ENCODE peak calls at places on chromosomes 16 and 17, in eight cellular contexts. One of them, this sample, is unnamed.

GRCh38 chr17:57551321-57552079 is 193.6 kb downstream of the CCDC182 start:
- DNase-seq in IMR-90: no peak
- DNase-seq in DND-41: peak; percentile 98
- DNase-seq in kidney: peak; percentile 81
- DNase-seq in neural progenitor cell: no peak
- DNase-seq in mammary epithelial cell: no peak
- DNase-seq in adipocyte: no peak
- DNase-seq in GM23248: no peak
- DNase-seq in this sample: no peak

GRCh38 chr16:46883353-46883689 is 841 bp upstream of the GPT2 start:
- DNase-seq in IMR-90: no peak
- DNase-seq in GM23248: no peak
- DNase-seq in kidney: no peak
- DNase-seq in DND-41: no peak
- DNase-seq in mammary epithelial cell: no peak
- DNase-seq in adipocyte: peak; percentile 24
- DNase-seq in neural progenitor cell: peak; percentile 21
- DNase-seq in this sample: no peak

GRCh38 chr16:23244122-23244521 is 58.0 kb upstream of the SCNN1B start:
- DNase-seq in neural progenitor cell: no peak
- DNase-seq in kidney: no peak
- DNase-seq in GM23248: no peak
- DNase-seq in IMR-90: no peak
- DNase-seq in DND-41: no peak
- DNase-seq in adipocyte: no peak
- DNase-seq in mammary epithelial cell: no peak
- DNase-seq in this sample: no peak

GRCh38 chr16:56258508-56259424 is 67.5 kb downstream of the GNAO1 start:
- DNase-seq in mammary epithelial cell: no peak
- DNase-seq in neural progenitor cell: no peak
- DNase-seq in GM23248: no peak
- DNase-seq in adipocyte: no peak
- DNase-seq in IMR-90: no peak
- DNase-seq in kidney: no peak
- DNase-seq in DND-41: no peak
- DNase-seq in this sample: no peak

GRCh38 chr17:74253036-74253435 is 21.0 kb upstream of the DNAI2 start:
- DNase-seq in kidney: no peak
- DNase-seq in neural progenitor cell: no peak
- DNase-seq in GM23248: no peak
- DNase-seq in adipocyte: no peak
- DNase-seq in DND-41: no peak
- DNase-seq in mammary epithelial cell: no peak
- DNase-seq in IMR-90: no peak
- DNase-seq in this sample: no peak

GRCh38 chr17:31052187-31052889 is 42.4 kb upstream of the NF1 start:
- DNase-seq in adipocyte: peak; percentile 92
- DNase-seq in GM23248: peak; percentile 97
- DNase-seq in mammary epithelial cell: peak; percentile 99
- DNase-seq in DND-41: no peak
- DNase-seq in IMR-90: peak; percentile 96
- DNase-seq in kidney: no peak
- DNase-seq in neural progenitor cell: no peak
- DNase-seq in this sample: no peak

GRCh38 chr17:7886227-7887037 is 2.2 kb upstream of the CHD3 start:
- DNase-seq in IMR-90: peak; percentile 7
- DNase-seq in GM23248: peak; percentile 55
- DNase-seq in mammary epithelial cell: peak; percentile 25
- DNase-seq in kidney: no peak
- DNase-seq in DND-41: peak; percentile 67
- DNase-seq in adipocyte: peak; percentile 61
- DNase-seq in neural progenitor cell: peak; percentile 59
- DNase-seq in this sample: no peak

GRCh38 chr17:15264542-15264941 is 584 bp downstream of the PMP22 start:
- DNase-seq in adipocyte: no peak
- DNase-seq in mammary epithelial cell: no peak
- DNase-seq in IMR-90: no peak
- DNase-seq in GM23248: no peak
- DNase-seq in kidney: peak; percentile 81
- DNase-seq in DND-41: no peak
- DNase-seq in neural progenitor cell: no peak
- DNase-seq in this sample: no peak

GRCh38 chr16:473046-474043 is 47.9 kb downstream of the RAB11FIP3 start:
- DNase-seq in neural progenitor cell: no peak
- DNase-seq in IMR-90: peak; percentile 19
- DNase-seq in GM23248: no peak
- DNase-seq in kidney: no peak
- DNase-seq in mammary epithelial cell: no peak
- DNase-seq in DND-41: no peak
- DNase-seq in adipocyte: no peak
- DNase-seq in this sample: no peak

GRCh38 chr17:44997733-44998520 is 29.8 kb upstream of the C1QL1 start:
- DNase-seq in adipocyte: peak; percentile 43
- DNase-seq in DND-41: no peak
- DNase-seq in IMR-90: peak; percentile 10
- DNase-seq in GM23248: peak; percentile 22
- DNase-seq in mammary epithelial cell: no peak
- DNase-seq in kidney: no peak
- DNase-seq in neural progenitor cell: no peak
- DNase-seq in this sample: no peak

GRCh38 chr16:50289950-50290764 is 23.8 kb downstream of the ADCY7 start:
- DNase-seq in DND-41: no peak
- DNase-seq in GM23248: no peak
- DNase-seq in adipocyte: no peak
- DNase-seq in mammary epithelial cell: no peak
- DNase-seq in IMR-90: no peak
- DNase-seq in neural progenitor cell: no peak
- DNase-seq in kidney: no peak
- DNase-seq in this sample: no peak

GRCh38 chr17:5361426-5361825 is 58.0 kb downstream of the NUP88 start:
- DNase-seq in mammary epithelial cell: no peak
- DNase-seq in IMR-90: no peak
- DNase-seq in neural progenitor cell: no peak
- DNase-seq in adipocyte: no peak
- DNase-seq in kidney: no peak
- DNase-seq in DND-41: no peak
- DNase-seq in GM23248: no peak
- DNase-seq in this sample: no peak

GRCh38 chr16:19077879-19078278 is 10.5 kb downstream of the COQ7 start:
- DNase-seq in DND-41: no peak
- DNase-seq in GM23248: no peak
- DNase-seq in adipocyte: no peak
- DNase-seq in IMR-90: no peak
- DNase-seq in neural progenitor cell: no peak
- DNase-seq in kidney: no peak
- DNase-seq in mammary epithelial cell: no peak
- DNase-seq in this sample: no peak

GRCh38 chr16:15708096-15708495 is 58.1 kb downstream of the NDE1 start:
- DNase-seq in adipocyte: no peak
- DNase-seq in DND-41: no peak
- DNase-seq in GM23248: no peak
- DNase-seq in neural progenitor cell: no peak
- DNase-seq in kidney: no peak
- DNase-seq in IMR-90: peak; percentile 89
- DNase-seq in mammary epithelial cell: no peak
- DNase-seq in this sample: no peak

GRCh38 chr16:88568710-88569613 is 1.2 kb upstream of the ZC3H18 start:
- DNase-seq in GM23248: no peak
- DNase-seq in IMR-90: no peak
- DNase-seq in adipocyte: no peak
- DNase-seq in kidney: no peak
- DNase-seq in neural progenitor cell: no peak
- DNase-seq in DND-41: no peak
- DNase-seq in mammary epithelial cell: no peak
- DNase-seq in this sample: no peak

GRCh38 chr16:85321856-85322271 is 209.6 kb upstream of the CIBAR2 start:
- DNase-seq in GM23248: peak; percentile 96
- DNase-seq in neural progenitor cell: no peak
- DNase-seq in adipocyte: peak; percentile 94
- DNase-seq in IMR-90: peak; percentile 89
- DNase-seq in DND-41: no peak
- DNase-seq in kidney: peak; percentile 99
- DNase-seq in mammary epithelial cell: no peak
- DNase-seq in this sample: no peak

GRCh38 chr16:79658301-79659001 is 57.9 kb upstream of the MAF start:
- DNase-seq in DND-41: no peak
- DNase-seq in mammary epithelial cell: peak; percentile 97
- DNase-seq in IMR-90: peak; percentile 35
- DNase-seq in neural progenitor cell: peak; percentile 13
- DNase-seq in kidney: no peak
- DNase-seq in adipocyte: peak; percentile 16
- DNase-seq in GM23248: peak; percentile 47
- DNase-seq in this sample: no peak

GRCh38 chr17:7221281-7222092 is 1.7 kb downstream of the ACADVL start:
- DNase-seq in GM23248: no peak
- DNase-seq in adipocyte: no peak
- DNase-seq in neural progenitor cell: no peak
- DNase-seq in mammary epithelial cell: no peak
- DNase-seq in kidney: peak; percentile 71
- DNase-seq in IMR-90: no peak
- DNase-seq in DND-41: no peak
- DNase-seq in this sample: no peak

GRCh38 chr16:35200662-35201061 is 1741.2 kb downstream of the TP53TG3F start:
- DNase-seq in IMR-90: no peak
- DNase-seq in DND-41: no peak
- DNase-seq in neural progenitor cell: no peak
- DNase-seq in kidney: no peak
- DNase-seq in GM23248: no peak
- DNase-seq in adipocyte: no peak
- DNase-seq in mammary epithelial cell: no peak
- DNase-seq in this sample: no peak
- H3K9ac ChIP-seq in IMR-90: no peak overlapping the region
- H3K9ac ChIP-seq in DND-41: no peak overlapping the region
- H3K9ac ChIP-seq in neural progenitor cell: no peak overlapping the region
- H3K9ac ChIP-seq in kidney: no peak overlapping the region
- H3K9ac ChIP-seq in GM23248: no peak overlapping the region
- H3K9ac ChIP-seq in adipocyte: no peak overlapping the region
- H3K9ac ChIP-seq in mammary epithelial cell: no peak overlapping the region
- H3K9ac ChIP-seq in this sample: no peak overlapping the region

DNA sequence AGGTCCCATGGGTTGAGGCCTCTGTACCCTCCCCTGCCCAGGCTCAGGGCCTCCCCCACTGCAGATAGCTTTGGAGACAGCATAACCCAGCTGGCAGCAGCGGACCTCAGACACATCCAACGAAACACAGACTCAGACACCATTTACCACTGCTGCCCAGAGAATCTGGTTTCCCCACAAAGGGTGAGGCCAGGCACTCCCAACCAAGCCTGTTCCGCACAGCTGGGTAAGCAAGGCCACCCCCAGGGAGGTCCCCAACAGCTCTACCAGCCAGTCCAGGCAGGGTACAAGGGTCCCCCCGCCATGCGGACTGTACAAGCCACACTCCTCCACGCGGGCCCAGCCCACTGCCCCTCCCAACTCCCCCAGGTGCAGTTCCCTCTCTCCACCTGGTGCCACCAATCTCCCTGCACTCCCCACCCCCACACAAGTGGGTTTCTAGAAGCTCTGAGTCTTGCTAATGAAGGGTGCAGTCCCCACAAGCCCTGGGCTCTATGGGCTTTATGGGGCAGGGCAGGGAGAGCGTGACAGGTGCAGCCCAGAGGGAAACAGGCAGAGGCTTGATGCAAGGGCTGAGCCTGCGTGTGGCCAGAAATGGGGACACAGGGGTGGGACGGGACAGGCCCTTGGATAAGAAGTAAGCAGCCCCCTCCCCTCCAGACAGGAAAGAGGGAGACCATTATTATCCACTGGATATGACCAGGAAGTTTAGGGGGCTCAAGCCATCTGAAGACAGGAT is 8.8 kb downstream of the RHBDF2 start:
- DNase-seq in mammary epithelial cell: no peak
- DNase-seq in DND-41: peak; percentile 30
- DNase-seq in IMR-90: no peak
- DNase-seq in neural progenitor cell: no peak
- DNase-seq in GM23248: no peak
- DNase-seq in kidney: peak; percentile 84
- DNase-seq in adipocyte: no peak
- DNase-seq in this sample: no peak
- H3K4me3 ChIP-seq in mammary epithelial cell: no peak overlapping the region
- H3K4me3 ChIP-seq in DND-41: no peak overlapping the region
- H3K4me3 ChIP-seq in IMR-90: no peak overlapping the region
- H3K4me3 ChIP-seq in neural progenitor cell: no peak overlapping the region
- H3K4me3 ChIP-seq in GM23248: no peak overlapping the region
- H3K4me3 ChIP-seq in kidney: peak overlapping the region; percentile 25
- H3K4me3 ChIP-seq in adipocyte: peak overlapping the region; percentile 4
- H3K4me3 ChIP-seq in this sample: no peak overlapping the region

DNA sequence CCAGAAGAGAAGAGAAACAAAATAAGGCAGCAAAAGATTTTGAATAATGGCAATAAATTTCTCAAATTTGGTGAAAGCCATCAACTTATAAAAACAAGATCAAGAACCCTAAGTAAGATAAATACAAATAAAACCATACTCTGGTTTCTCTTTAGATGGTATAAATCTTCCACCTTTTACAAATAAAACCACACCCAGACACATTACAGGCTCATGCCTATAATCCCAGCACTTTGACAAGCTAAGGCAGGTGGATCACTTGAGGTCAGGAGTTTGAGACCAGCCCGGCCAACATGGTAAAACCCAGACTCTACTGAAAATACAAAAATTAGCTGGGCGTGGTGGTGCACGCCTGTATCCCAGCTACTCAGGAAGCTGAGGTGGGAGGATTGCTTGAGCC is 43.8 kb downstream of the TTLL6 start:
- DNase-seq in neural progenitor cell: no peak
- DNase-seq in mammary epithelial cell: no peak
- DNase-seq in GM23248: no peak
- DNase-seq in IMR-90: no peak
- DNase-seq in kidney: no peak
- DNase-seq in DND-41: no peak
- DNase-seq in adipocyte: no peak
- DNase-seq in this sample: no peak
- H3K9ac ChIP-seq in neural progenitor cell: no peak overlapping the region
- H3K9ac ChIP-seq in mammary epithelial cell: no peak overlapping the region
- H3K9ac ChIP-seq in GM23248: no peak overlapping the region
- H3K9ac ChIP-seq in IMR-90: no peak overlapping the region
- H3K9ac ChIP-seq in kidney: no peak overlapping the region
- H3K9ac ChIP-seq in DND-41: no peak overlapping the region
- H3K9ac ChIP-seq in adipocyte: no peak overlapping the region
- H3K9ac ChIP-seq in this sample: no peak overlapping the region

DNA sequence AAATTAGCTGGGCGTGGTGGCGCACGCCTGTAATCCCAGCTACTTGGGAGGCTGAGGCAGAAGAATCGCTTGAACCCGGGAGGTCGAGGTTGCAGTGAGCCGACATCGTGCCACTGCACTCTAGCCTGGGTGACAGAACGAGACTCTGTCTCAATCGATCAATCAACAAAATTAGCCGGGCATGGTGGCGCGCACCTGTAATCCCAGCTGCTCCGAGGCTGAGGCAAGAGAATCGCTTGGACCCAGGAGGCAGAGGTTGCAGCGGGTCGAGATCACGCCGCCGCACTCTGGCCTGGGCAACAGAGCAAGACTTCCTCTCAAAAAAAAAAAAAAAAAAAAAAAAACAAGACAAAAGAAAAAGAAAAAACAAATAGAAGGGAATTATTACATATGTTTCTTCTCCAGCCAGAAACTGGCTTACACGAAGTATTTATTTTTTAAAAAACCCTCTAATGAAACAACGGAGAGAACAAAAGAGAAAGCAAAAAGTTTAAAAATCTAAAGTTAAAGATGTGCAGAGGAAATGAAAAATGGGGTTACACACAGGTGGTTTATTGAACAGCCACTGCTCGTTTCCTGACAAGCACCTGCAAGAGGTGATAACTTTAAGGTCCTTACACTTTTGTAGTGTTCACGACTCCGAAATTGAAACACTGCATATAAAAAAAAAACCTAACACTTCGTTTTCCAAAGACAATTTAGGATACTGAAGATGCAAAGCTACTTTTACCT is 1.4 kb downstream of the SYNRG start:
- DNase-seq in mammary epithelial cell: no peak
- DNase-seq in DND-41: peak; percentile 46
- DNase-seq in neural progenitor cell: peak; percentile 2
- DNase-seq in IMR-90: no peak
- DNase-seq in GM23248: no peak
- DNase-seq in kidney: no peak
- DNase-seq in adipocyte: no peak
- DNase-seq in this sample: no peak
- H3K4me3 ChIP-seq in mammary epithelial cell: peak overlapping the region; percentile 82
- H3K4me3 ChIP-seq in DND-41: peak overlapping the region; percentile 53
- H3K4me3 ChIP-seq in neural progenitor cell: peak overlapping the region; percentile 80
- H3K4me3 ChIP-seq in IMR-90: peak overlapping the region; percentile 89
- H3K4me3 ChIP-seq in GM23248: peak overlapping the region; percentile 80
- H3K4me3 ChIP-seq in kidney: peak overlapping the region; percentile 82
- H3K4me3 ChIP-seq in adipocyte: peak overlapping the region; percentile 93
- H3K4me3 ChIP-seq in this sample: peak overlapping the region; percentile 82

This sample was measured in NT2/D1.